ENCODE peak calls at places on chromosomes 6 and 20, in seven cellular contexts. One of them, this sample, is unnamed.

GRCh38 chr6:105644073-105644489 is 241.2 kb upstream of the PREP start:
- DNase-seq in GM06990: no peak
- DNase-seq in neural crest cell: no peak
- DNase-seq in psoas muscle: no peak
- DNase-seq in OCI-LY7: no peak
- DNase-seq in upper lobe of right lung: no peak
- DNase-seq in brain microvascular endothelial cell: no peak
- DNase-seq in this sample: no peak

GRCh38 chr6:153024401-153025017 is 22.0 kb upstream of the MTRF1L start:
- DNase-seq in GM06990: peak
- DNase-seq in psoas muscle: no peak
- DNase-seq in OCI-LY7: peak
- DNase-seq in brain microvascular endothelial cell: peak
- DNase-seq in upper lobe of right lung: no peak
- DNase-seq in neural crest cell: peak
- DNase-seq in this sample: peak

GRCh38 chr6:133551847-133552331 is 310.7 kb downstream of the EYA4 start:
- DNase-seq in brain microvascular endothelial cell: peak
- DNase-seq in OCI-LY7: no peak
- DNase-seq in upper lobe of right lung: peak
- DNase-seq in GM06990: no peak
- DNase-seq in neural crest cell: no peak
- DNase-seq in psoas muscle: peak
- DNase-seq in this sample: no peak

GRCh38 chr6:139925894-139926641 is 551.6 kb upstream of the CITED2 start:
- DNase-seq in psoas muscle: no peak
- DNase-seq in neural crest cell: no peak
- DNase-seq in upper lobe of right lung: no peak
- DNase-seq in brain microvascular endothelial cell: peak
- DNase-seq in OCI-LY7: no peak
- DNase-seq in GM06990: no peak
- DNase-seq in this sample: no peak

GRCh38 chr6:37569999-37570776 is 70.5 kb upstream of the CCDC167 start:
- DNase-seq in psoas muscle: no peak
- DNase-seq in GM06990: no peak
- DNase-seq in neural crest cell: no peak
- DNase-seq in upper lobe of right lung: no peak
- DNase-seq in OCI-LY7: peak
- DNase-seq in brain microvascular endothelial cell: no peak
- DNase-seq in this sample: no peak

GRCh38 chr6:46347669-46348068 is 143.6 kb downstream of the RCAN2 start:
- DNase-seq in neural crest cell: no peak
- DNase-seq in GM06990: no peak
- DNase-seq in upper lobe of right lung: no peak
- DNase-seq in brain microvascular endothelial cell: no peak
- DNase-seq in psoas muscle: no peak
- DNase-seq in OCI-LY7: no peak
- DNase-seq in this sample: no peak

GRCh38 chr6:165059032-165059431 is 250.4 kb downstream of the C6orf118 start:
- DNase-seq in neural crest cell: no peak
- DNase-seq in OCI-LY7: no peak
- DNase-seq in upper lobe of right lung: no peak
- DNase-seq in GM06990: no peak
- DNase-seq in psoas muscle: no peak
- DNase-seq in brain microvascular endothelial cell: no peak
- DNase-seq in this sample: no peak

GRCh38 chr20:33250666-33251065 is 14.9 kb downstream of the BPIFA1 start:
- DNase-seq in psoas muscle: no peak
- DNase-seq in OCI-LY7: no peak
- DNase-seq in neural crest cell: no peak
- DNase-seq in brain microvascular endothelial cell: no peak
- DNase-seq in upper lobe of right lung: no peak
- DNase-seq in GM06990: no peak
- DNase-seq in this sample: no peak

GRCh38 chr6:11974089-11974488 is 38.0 kb upstream of the HIVEP1 start:
- DNase-seq in brain microvascular endothelial cell: no peak
- DNase-seq in GM06990: no peak
- DNase-seq in neural crest cell: no peak
- DNase-seq in psoas muscle: no peak
- DNase-seq in upper lobe of right lung: no peak
- DNase-seq in OCI-LY7: no peak
- DNase-seq in this sample: no peak

GRCh38 chr20:40757087-40757486 is 68.1 kb upstream of the MAFB start:
- DNase-seq in upper lobe of right lung: no peak
- DNase-seq in OCI-LY7: peak
- DNase-seq in neural crest cell: no peak
- DNase-seq in GM06990: no peak
- DNase-seq in psoas muscle: no peak
- DNase-seq in brain microvascular endothelial cell: peak
- DNase-seq in this sample: no peak

GRCh38 chr6:4936681-4937041 is 67.2 kb downstream of the RPP40 start:
- DNase-seq in neural crest cell: no peak
- DNase-seq in psoas muscle: no peak
- DNase-seq in upper lobe of right lung: no peak
- DNase-seq in GM06990: no peak
- DNase-seq in OCI-LY7: peak
- DNase-seq in brain microvascular endothelial cell: peak
- DNase-seq in this sample: peak

GRCh38 chr6:109165392-109165964 is 70.2 kb downstream of the CEP57L1 start:
- DNase-seq in brain microvascular endothelial cell: peak
- DNase-seq in GM06990: no peak
- DNase-seq in OCI-LY7: no peak
- DNase-seq in neural crest cell: no peak
- DNase-seq in psoas muscle: peak
- DNase-seq in upper lobe of right lung: no peak
- DNase-seq in this sample: no peak

GRCh38 chr6:16392010-16392409 is 153.6 kb downstream of the GMPR start:
- DNase-seq in GM06990: no peak
- DNase-seq in neural crest cell: no peak
- DNase-seq in upper lobe of right lung: no peak
- DNase-seq in psoas muscle: no peak
- DNase-seq in OCI-LY7: no peak
- DNase-seq in brain microvascular endothelial cell: no peak
- DNase-seq in this sample: no peak

GRCh38 chr6:131065112-131065823 is 2.2 kb upstream of the EPB41L2 start:
- DNase-seq in OCI-LY7: no peak
- DNase-seq in upper lobe of right lung: no peak
- DNase-seq in psoas muscle: no peak
- DNase-seq in GM06990: no peak
- DNase-seq in neural crest cell: no peak
- DNase-seq in brain microvascular endothelial cell: no peak
- DNase-seq in this sample: no peak

DNA sequence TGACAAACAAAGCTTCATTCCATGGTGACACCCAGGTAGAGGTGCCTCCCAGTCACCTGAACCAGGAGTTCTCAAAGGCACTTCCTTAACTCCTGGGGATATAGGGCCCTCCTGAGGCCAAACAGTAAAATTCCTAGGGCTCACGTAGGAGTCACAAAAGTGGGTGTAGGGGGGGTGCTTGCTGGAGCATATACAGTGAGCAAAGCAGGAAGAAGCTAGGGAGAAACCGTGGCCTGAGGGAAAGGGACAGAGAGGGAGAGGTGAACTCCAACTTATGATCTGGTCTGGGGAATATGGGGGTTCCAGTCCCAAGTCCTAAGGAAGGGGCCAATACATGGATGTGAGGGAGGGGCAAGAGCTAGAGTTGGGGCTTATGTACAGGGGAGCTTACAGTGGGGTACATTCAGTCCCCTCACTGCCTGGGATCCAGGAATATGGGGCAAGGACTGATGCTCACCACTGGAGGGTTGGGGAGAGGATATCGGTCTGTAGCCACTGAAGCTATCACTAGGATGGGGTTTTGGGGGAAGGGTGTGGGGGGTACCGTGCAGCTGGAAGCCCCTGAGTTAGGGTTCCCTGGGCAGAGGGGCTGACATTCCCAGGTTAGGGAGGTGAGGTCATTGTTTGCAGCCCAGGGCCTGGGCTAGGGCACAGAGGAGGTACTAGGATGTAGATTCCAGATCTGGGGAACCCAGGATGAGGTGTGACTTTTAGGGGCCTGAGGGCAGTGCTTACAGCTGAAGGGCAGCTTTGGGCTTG is 950 bp downstream of the PEDS1 start:
- DNase-seq in upper lobe of right lung: no peak
- DNase-seq in OCI-LY7: no peak
- DNase-seq in brain microvascular endothelial cell: no peak
- DNase-seq in GM06990: no peak
- DNase-seq in psoas muscle: no peak
- DNase-seq in neural crest cell: no peak
- DNase-seq in this sample: no peak
- TF ChIP-seq CTCF in upper lobe of right lung: no peak
- TF ChIP-seq CTCF in OCI-LY7: peak
- TF ChIP-seq CTCF in brain microvascular endothelial cell: peak
- TF ChIP-seq CTCF in GM06990: no peak
- TF ChIP-seq CTCF in psoas muscle: no peak
- TF ChIP-seq CTCF in neural crest cell: no peak
- TF ChIP-seq CTCF in this sample: no peak

DNA sequence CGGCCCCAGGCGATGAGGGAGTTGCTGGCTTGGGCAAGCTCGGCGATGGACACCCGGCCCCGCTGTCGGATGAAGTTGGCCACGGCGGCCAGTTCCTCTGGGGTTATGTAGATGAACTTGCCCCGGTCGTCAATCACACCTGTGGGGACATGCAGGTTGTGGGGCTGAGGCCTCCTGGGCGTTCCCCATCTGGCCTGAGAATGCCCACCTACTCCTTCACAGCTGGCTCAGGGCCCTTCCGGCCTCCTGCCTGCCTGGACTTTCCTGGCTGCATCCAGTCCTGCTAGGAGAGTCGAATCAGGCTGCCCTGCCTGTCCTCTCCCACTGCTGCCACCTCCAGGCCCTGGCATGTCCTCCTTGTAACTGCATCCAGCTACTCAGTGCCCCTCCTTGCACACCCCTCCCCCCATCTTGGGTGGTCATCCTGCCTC is 13.8 kb downstream of the DDRGK1 start:
- DNase-seq in psoas muscle: peak
- DNase-seq in GM06990: no peak
- DNase-seq in upper lobe of right lung: no peak
- DNase-seq in neural crest cell: no peak
- DNase-seq in OCI-LY7: no peak
- DNase-seq in brain microvascular endothelial cell: no peak
- DNase-seq in this sample: no peak
- TF ChIP-seq CTCF in psoas muscle: no peak
- TF ChIP-seq CTCF in GM06990: no peak
- TF ChIP-seq CTCF in upper lobe of right lung: no peak
- TF ChIP-seq CTCF in neural crest cell: no peak
- TF ChIP-seq CTCF in OCI-LY7: no peak
- TF ChIP-seq CTCF in brain microvascular endothelial cell: no peak
- TF ChIP-seq CTCF in this sample: no peak

DNA sequence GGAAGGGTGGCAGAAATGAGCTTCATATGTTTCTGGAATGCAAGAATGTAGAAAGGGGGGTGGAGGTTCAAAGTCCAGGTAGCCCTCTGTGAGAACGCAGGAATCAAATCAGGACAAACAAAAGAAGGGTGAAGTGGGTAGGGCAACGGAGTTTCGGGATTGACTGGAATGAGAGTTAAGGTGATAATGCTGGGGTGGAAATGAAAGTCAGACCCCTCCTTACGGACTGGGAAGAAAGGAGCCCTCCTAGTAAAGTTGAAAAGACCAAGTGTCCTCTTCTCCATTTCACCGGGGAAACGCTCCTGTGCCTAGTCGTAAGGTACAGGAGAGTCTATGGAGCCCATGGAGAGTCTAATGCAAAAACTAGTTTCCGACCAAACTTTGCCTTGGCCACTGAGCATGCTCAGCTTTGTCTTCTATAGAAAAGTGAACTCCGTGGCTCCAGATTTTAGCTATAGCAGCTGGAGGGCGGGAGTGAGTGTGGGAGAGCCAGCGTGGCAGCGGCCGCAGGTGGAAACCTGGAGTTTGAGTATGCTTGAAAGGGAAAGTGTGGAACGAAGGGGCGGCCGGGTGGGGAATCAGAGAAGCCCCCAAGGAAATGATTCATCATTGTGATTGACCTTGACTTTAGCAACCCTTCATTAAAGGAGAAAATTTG is 1.4 kb upstream of the LRRC1 start:
- DNase-seq in upper lobe of right lung: peak
- DNase-seq in OCI-LY7: peak
- DNase-seq in GM06990: peak
- DNase-seq in psoas muscle: no peak
- DNase-seq in neural crest cell: peak
- DNase-seq in brain microvascular endothelial cell: peak
- DNase-seq in this sample: peak
- TF ChIP-seq CTCF in upper lobe of right lung: no peak
- TF ChIP-seq CTCF in OCI-LY7: no peak
- TF ChIP-seq CTCF in GM06990: no peak
- TF ChIP-seq CTCF in psoas muscle: no peak
- TF ChIP-seq CTCF in neural crest cell: no peak
- TF ChIP-seq CTCF in brain microvascular endothelial cell: no peak
- TF ChIP-seq CTCF in this sample: no peak

GRCh38 chr6:104525677-104526322 is 333.9 kb downstream of the HACE1 start:
- DNase-seq in brain microvascular endothelial cell: peak
- DNase-seq in neural crest cell: peak
- DNase-seq in psoas muscle: peak
- DNase-seq in OCI-LY7: peak
- DNase-seq in upper lobe of right lung: peak
- DNase-seq in GM06990: peak
- DNase-seq in this sample: peak

GRCh38 chr6:104531591-104531990 is 328.1 kb downstream of the HACE1 start:
- DNase-seq in GM06990: no peak
- DNase-seq in OCI-LY7: no peak
- DNase-seq in upper lobe of right lung: no peak
- DNase-seq in neural crest cell: no peak
- DNase-seq in psoas muscle: no peak
- DNase-seq in brain microvascular endothelial cell: no peak
- DNase-seq in this sample: no peak

GRCh38 chr6:104527311-104527710 is 332.4 kb downstream of the HACE1 start:
- DNase-seq in neural crest cell: no peak
- DNase-seq in brain microvascular endothelial cell: no peak
- DNase-seq in psoas muscle: no peak
- DNase-seq in upper lobe of right lung: no peak
- DNase-seq in GM06990: no peak
- DNase-seq in OCI-LY7: no peak
- DNase-seq in this sample: no peak

GRCh38 chr6:104526383-104526782 is 333.3 kb downstream of the HACE1 start:
- DNase-seq in psoas muscle: no peak
- DNase-seq in neural crest cell: no peak
- DNase-seq in GM06990: no peak
- DNase-seq in upper lobe of right lung: no peak
- DNase-seq in OCI-LY7: no peak
- DNase-seq in brain microvascular endothelial cell: no peak
- DNase-seq in this sample: no peak

DNA sequence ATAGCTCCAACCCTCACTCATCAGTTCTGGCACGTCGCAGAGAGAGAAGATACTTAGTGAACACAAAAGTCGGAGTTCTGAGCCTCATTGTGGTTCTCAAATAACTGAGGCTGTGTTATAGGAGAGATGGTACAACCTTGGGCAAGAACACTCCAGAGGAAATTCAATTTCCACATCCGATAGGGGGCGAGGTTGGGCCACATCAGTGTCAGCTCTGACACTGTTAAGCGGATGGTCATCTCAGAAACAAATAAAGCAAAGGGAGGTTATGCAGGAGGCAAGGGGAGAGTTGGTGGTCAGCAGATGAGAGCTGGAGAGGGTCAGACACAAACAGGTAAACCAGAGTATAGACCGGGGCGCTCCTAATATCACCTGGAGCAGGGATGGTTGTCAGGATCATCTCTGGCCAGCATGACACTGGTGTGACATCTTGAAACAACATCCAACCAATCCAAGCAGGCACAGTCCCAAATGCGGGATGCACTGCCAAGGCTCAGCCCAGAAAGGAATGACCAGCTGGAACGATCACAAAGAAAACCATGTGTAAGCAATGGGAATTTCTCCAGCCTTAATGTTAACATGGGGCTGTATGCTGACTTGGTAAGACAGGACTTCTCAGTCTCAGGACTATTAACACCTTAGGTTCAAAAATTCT is 331.8 kb downstream of the HACE1 start:
- DNase-seq in OCI-LY7: peak
- DNase-seq in psoas muscle: no peak
- DNase-seq in GM06990: no peak
- DNase-seq in brain microvascular endothelial cell: peak
- DNase-seq in neural crest cell: peak
- DNase-seq in upper lobe of right lung: no peak
- DNase-seq in this sample: no peak
- TF ChIP-seq CTCF in OCI-LY7: peak
- TF ChIP-seq CTCF in psoas muscle: no peak
- TF ChIP-seq CTCF in GM06990: peak
- TF ChIP-seq CTCF in brain microvascular endothelial cell: peak
- TF ChIP-seq CTCF in neural crest cell: peak
- TF ChIP-seq CTCF in upper lobe of right lung: peak
- TF ChIP-seq CTCF in this sample: peak